ENCODE peak calls at places on chromosomes 13 and 19, in six cellular contexts. Q is fibroblast of mammary gland; E is CD8-positive, alpha-beta T cell; I is lower lobe of right lung; N is endodermal cell; K is heart left ventricle. V is an unnamed sample.

GRCh38 chr13:93244141-93244917 is 17.7 kb downstream of the GPC6 start:
- DNase-seq in K (no peak), N (peak; percentile 70), I (no peak), Q (peak; percentile 65), E (no peak), V (peak; percentile 51)

GRCh38 chr19:39599116-39599515 is 3.2 kb upstream of the LGALS13 start:
- DNase-seq in Q (peak; percentile 21), K (no peak), I (no peak), E (no peak), N (peak; percentile 83), V (peak; percentile 46)

GRCh38 chr13:112881656-112882554 is 87.1 kb upstream of the MCF2L start:
- DNase-seq in K (no peak), I (peak; percentile 39), Q (no peak), E (no peak), N (no peak), V (no peak)

GRCh38 chr19:38190061-38190460 is 34.0 kb downstream of the DPF1 start:
- DNase-seq in Q (peak; percentile 6), N (no peak), E (no peak), K (no peak), I (no peak), V (no peak)

GRCh38 chr19:36417752-36418286 is 625 bp downstream of the ZFP82 start:
- DNase-seq in N (peak; percentile 71), E (no peak), I (no peak), K (no peak), Q (no peak), V (no peak)

GRCh38 chr13:19172007-19172646 is 9.5 kb downstream of the TUBA3C start:
- DNase-seq in K (no peak), E (no peak), I (no peak), N (no peak), Q (no peak), V (no peak)

GRCh38 chr13:93496985-93497673 is 270.5 kb downstream of the GPC6 start:
- DNase-seq in K (no peak), I (no peak), Q (no peak), N (no peak), E (no peak), V (no peak)

GRCh38 chr19:54017266-54017665 is 25.8 kb downstream of the CACNG6 start:
- DNase-seq in N (no peak), I (no peak), E (no peak), K (no peak), Q (peak; percentile 31), V (peak; percentile 83)

GRCh38 chr13:56528040-56528760 is 612.5 kb upstream of the PRR20A start:
- DNase-seq in Q (no peak), E (no peak), I (no peak), K (no peak), N (no peak), V (no peak)

GRCh38 chr13:80037505-80037888 is 303.4 kb downstream of the SPRY2 start:
- DNase-seq in E (no peak), K (no peak), Q (peak; percentile 96), N (no peak), I (no peak), V (peak; percentile 83)

GRCh38 chr13:24742294-24742693 is 21.7 kb upstream of the RNF17 start:
- DNase-seq in Q (no peak), E (no peak), I (no peak), N (peak; percentile 76), K (no peak), V (peak; percentile 57)

GRCh38 chr19:53910170-53910518 is 1.1 kb downstream of the CACNG7 start:
- DNase-seq in N (peak; percentile 81), E (no peak), K (no peak), Q (no peak), I (no peak), V (peak; percentile 17)

GRCh38 chr13:31090921-31091624 is 70.6 kb downstream of the HSPH1 start:
- DNase-seq in K (no peak), Q (no peak), I (no peak), E (no peak), N (peak; percentile 39), V (peak; percentile 36)

GRCh38 chr13:47632311-47632710 is 368.8 kb downstream of the SUCLA2 start:
- DNase-seq in N (peak; percentile 76), E (no peak), Q (no peak), I (no peak), K (no peak), V (no peak)

GRCh38 chr19:3614858-3615505 is 8.3 kb upstream of the TBXA2R start:
- DNase-seq in I (no peak), N (no peak), K (no peak), E (no peak), Q (no peak), V (no peak)

GRCh38 chr19:48614436-48615144 is at the start of gene FAM83E:
- DNase-seq in I (peak; percentile 92), K (no peak), Q (no peak), N (peak; percentile 91), E (no peak), V (no peak)

GRCh38 chr13:97853550-97853949 is 99.9 kb upstream of the IPO5 start:
- DNase-seq in I (no peak), N (no peak), K (no peak), Q (peak; percentile 39), E (no peak), V (no peak)

GRCh38 chr19:51108805-51109146 is 567 bp upstream of the CTU1 start:
- DNase-seq in E (no peak), Q (no peak), I (no peak), N (no peak), K (no peak), V (no peak)
- H3K4me3 ChIP-seq in E (peak overlapping the region; percentile 63), Q (peak overlapping the region; percentile 89), I (peak overlapping the region; percentile 81), N (peak overlapping the region; percentile 86), K (peak overlapping the region; percentile 71), V (peak overlapping the region; percentile 89)

GRCh38 chr13:28658796-28659610 is at the start of gene POMP:
- DNase-seq in E (peak; percentile 93), K (peak; percentile 96), N (peak; percentile 94), I (peak; percentile 95), Q (peak; percentile 93), V (peak; percentile 98)

GRCh38 chr13:28659611-28659970 is 661 bp downstream of the POMP start:
- DNase-seq in I (no peak), E (no peak), Q (peak; percentile 71), K (no peak), N (no peak), V (peak; percentile 74)

GRCh38 chr13:28655566-28655965 is 3.4 kb upstream of the POMP start:
- DNase-seq in K (no peak), E (no peak), Q (peak; percentile 62), I (no peak), N (no peak), V (peak; percentile 60)

GRCh38 chr13:28658539-28658795 is 463 bp upstream of the POMP start:
- DNase-seq in I (no peak), N (no peak), E (no peak), K (no peak), Q (peak; percentile 22), V (no peak)

GRCh38 chr13:28657784-28658538 is 969 bp upstream of the POMP start:
- DNase-seq in N (no peak), K (no peak), I (no peak), E (no peak), Q (peak; percentile 48), V (peak; percentile 53)
- TF ChIP-seq CTCF in N (peak; percentile 27), K (no peak), I (no peak), E (no peak), Q (peak; percentile 22), V (peak; percentile 19)

DNA sequence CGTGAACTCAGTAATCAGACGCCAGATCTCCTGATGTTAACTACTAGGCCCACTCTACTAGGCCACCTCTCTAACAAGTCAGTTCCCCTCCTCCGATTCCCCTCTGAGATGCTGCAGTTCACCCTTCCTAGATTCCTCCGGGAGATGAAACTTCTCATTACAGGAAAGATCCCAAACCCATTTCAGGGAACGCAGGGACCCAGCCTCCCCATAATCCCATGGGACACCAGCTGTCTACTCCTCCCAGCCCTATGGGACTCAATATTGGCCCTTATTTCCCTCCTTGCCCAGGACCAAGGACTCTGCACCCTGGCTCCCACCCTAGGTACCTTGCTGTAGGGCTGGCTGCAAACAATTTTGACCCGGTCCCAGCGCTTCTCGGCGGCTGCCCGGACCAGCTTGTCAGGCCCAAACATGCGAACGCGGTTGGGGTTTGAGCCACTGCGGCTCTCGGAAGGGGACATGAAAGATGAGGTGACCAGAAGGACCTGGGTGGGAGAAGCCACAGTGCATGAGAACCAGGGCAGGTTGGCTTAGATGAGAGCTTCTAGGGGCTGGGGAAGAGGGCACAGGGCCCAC is 20.9 kb downstream of the XRCC1 start:
- DNase-seq in K (no peak), Q (no peak), E (no peak), I (no peak), N (no peak), V (no peak)
- H3K4me3 ChIP-seq in K (no peak overlapping the region), Q (no peak overlapping the region), E (no peak overlapping the region), I (no peak overlapping the region), N (no peak overlapping the region), V (no peak overlapping the region)

GRCh38 chr19:16824658-16825311 is 4.4 kb upstream of the SIN3B start:
- DNase-seq in E (no peak), N (peak; percentile 51), I (no peak), Q (peak; percentile 52), K (no peak), V (no peak)
- TF ChIP-seq CTCF in E (no peak), N (no peak), I (no peak), Q (no peak), K (no peak), V (no peak)

GRCh38 chr19:955803-956746 is 28.1 kb upstream of the WDR18 start:
- DNase-seq in I (no peak), N (no peak), K (no peak), E (no peak), Q (no peak), V (no peak)
- H3K4me3 ChIP-seq in I (no peak overlapping the region), N (no peak overlapping the region), K (no peak overlapping the region), E (no peak overlapping the region), Q (no peak overlapping the region), V (no peak overlapping the region)

GRCh38 chr19:14576363-14576762 is 4.5 kb upstream of the NDUFB7 start:
- DNase-seq in K (no peak), N (no peak), I (no peak), E (no peak), Q (no peak), V (no peak)

GRCh38 chr19:14582894-14583340 is at the start of gene CLEC17A:
- DNase-seq in N (no peak), E (no peak), Q (no peak), K (no peak), I (no peak), V (no peak)

GRCh38 chr19:14577264-14577663 is 5.4 kb upstream of the NDUFB7 start:
- DNase-seq in K (no peak), N (no peak), E (no peak), Q (no peak), I (no peak), V (no peak)

GRCh38 chr19:14577885-14578427 is 4.9 kb upstream of the CLEC17A start:
- DNase-seq in K (no peak), E (no peak), I (no peak), N (peak; percentile 72), Q (no peak), V (no peak)

DNA sequence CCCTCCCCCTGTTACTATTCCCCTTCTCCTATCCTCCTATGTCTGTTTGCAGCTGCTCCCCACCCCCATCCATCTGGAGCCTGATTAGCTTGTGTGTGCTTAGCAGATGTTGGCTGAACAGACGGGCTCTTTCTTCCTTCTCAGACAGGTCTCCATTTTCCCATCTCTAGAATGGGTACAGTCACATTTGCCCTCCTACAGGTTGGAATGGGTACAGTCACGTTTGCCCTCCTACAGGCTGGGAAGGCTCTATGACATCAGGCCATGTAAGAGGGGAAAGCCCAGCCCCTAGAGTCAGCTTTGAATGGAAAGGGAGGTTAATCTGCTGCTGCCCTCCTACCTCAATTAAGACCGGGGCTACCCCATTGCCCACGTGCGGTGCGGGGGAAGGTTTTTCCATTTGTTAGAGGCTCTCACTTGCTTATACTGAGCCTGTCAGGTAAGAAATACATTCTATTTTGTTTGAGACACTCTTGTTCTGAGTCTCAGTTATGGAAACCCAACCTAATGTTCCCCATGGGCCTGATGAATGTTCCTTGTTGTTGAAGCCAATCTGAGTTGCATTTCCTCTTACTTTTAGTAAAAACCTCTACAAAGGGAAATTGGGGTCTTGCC is 2.2 kb upstream of the CLEC17A start:
- DNase-seq in I (no peak), Q (no peak), K (no peak), E (no peak), N (no peak), V (no peak)
- TF ChIP-seq CTCF in I (no peak), Q (no peak), K (no peak), E (no peak), N (peak; percentile 18), V (no peak)